ENCODE peak calls at places on chromosomes 2 and 18, in ten cellular contexts. A is gastrocnemius medialis, G is testis, N is sigmoid colon, W is Peyer's patch, H is esophagus muscularis mucosa, R is upper lobe of left lung, M is transverse colon, F is breast epithelium, O is lower leg skin. E is an unnamed sample.
A peak's percentile ranks its signal among the peaks of the same experiment; 100 is the strongest.

GRCh38 chr2:199907008-199907714 is 3.9 kb upstream of the C2orf69 start:
- DNase-seq in A (no peak), G (no peak), N (no peak), W (no peak), H (no peak), R (no peak), M (no peak), F (no peak), O (no peak), E (no peak)

GRCh38 chr2:27737676-27738348 is 33.7 kb upstream of the MRPL33 start:
- DNase-seq in A (no peak), G (no peak), N (no peak), W (peak; percentile 65), H (no peak), R (no peak), M (no peak), F (no peak), O (no peak), E (peak; percentile 42)

GRCh38 chr2:19569300-19569791 is 210.9 kb upstream of the OSR1 start:
- DNase-seq in A (no peak), G (no peak), N (no peak), W (no peak), H (no peak), R (no peak), M (no peak), F (no peak), O (no peak), E (no peak)

GRCh38 chr2:213150315-213150951 is 979 bp downstream of the IKZF2 start:
- DNase-seq in A (no peak), G (peak; percentile 37), N (no peak), W (no peak), H (no peak), R (no peak), M (peak; percentile 13), F (no peak), O (no peak), E (peak; percentile 30)

GRCh38 chr2:182917924-182918323 is 51.5 kb upstream of the FRZB start:
- DNase-seq in A (no peak), G (no peak), N (no peak), W (no peak), H (no peak), R (no peak), M (no peak), F (no peak), O (no peak), E (no peak)

GRCh38 chr2:101830146-101830545 is 132.6 kb downstream of the MAP4K4 start:
- DNase-seq in A (no peak), G (no peak), N (no peak), W (no peak), H (no peak), R (no peak), M (no peak), F (no peak), O (no peak), E (no peak)

GRCh38 chr18:51235011-51235789 is 37.7 kb upstream of the MEX3C start:
- DNase-seq in A (no peak), G (no peak), N (no peak), W (no peak), H (no peak), R (no peak), M (no peak), F (no peak), O (no peak), E (no peak)

GRCh38 chr2:714005-714741 is 37.0 kb upstream of the TMEM18 start:
- DNase-seq in A (no peak), G (peak; percentile 85), N (no peak), W (peak; percentile 79), H (no peak), R (no peak), M (peak; percentile 70), F (peak; percentile 55), O (no peak), E (peak; percentile 69)

GRCh38 chr2:73297151-73297559 is 3.8 kb upstream of the EGR4 start:
- DNase-seq in A (no peak), G (no peak), N (no peak), W (no peak), H (no peak), R (no peak), M (no peak), F (no peak), O (no peak), E (no peak)

GRCh38 chr2:73301636-73302035 is 8.3 kb upstream of the EGR4 start:
- DNase-seq in A (no peak), G (no peak), N (no peak), W (no peak), H (no peak), R (no peak), M (no peak), F (no peak), O (no peak), E (no peak)

GRCh38 chr2:73297586-73297985 is 4.2 kb upstream of the EGR4 start:
- DNase-seq in A (no peak), G (no peak), N (no peak), W (no peak), H (no peak), R (no peak), M (no peak), F (no peak), O (no peak), E (no peak)

GRCh38 chr2:73295751-73296400 is 2.5 kb upstream of the EGR4 start:
- DNase-seq in A (no peak), G (peak; percentile 37), N (no peak), W (no peak), H (no peak), R (peak; percentile 22), M (no peak), F (no peak), O (no peak), E (no peak)

GRCh38 chr2:73300926-73301325 is 7.6 kb upstream of the EGR4 start:
- DNase-seq in A (no peak), G (no peak), N (no peak), W (no peak), H (no peak), R (no peak), M (no peak), F (no peak), O (no peak), E (no peak)
- TF ChIP-seq POLR2A in A (no peak), G (no peak), N (no peak), W (no peak), H (no peak), R (no peak), M (no peak), F (no peak), O (no peak), E (no peak)

GRCh38 chr18:4510709-4511108 is 55.6 kb upstream of the DLGAP1 start:
- DNase-seq in A (no peak), G (no peak), N (no peak), W (no peak), H (peak; percentile 95), R (no peak), M (no peak), F (no peak), O (no peak), E (no peak)
- TF ChIP-seq CTCF in A (no peak), G (no peak), N (no peak), W (no peak), H (no peak), R (no peak), M (no peak), F (no peak), O (no peak), E (no peak)

GRCh38 chr2:200964498-200964897 is 1.0 kb upstream of the ORC2 start:
- DNase-seq in A (no peak), G (no peak), N (no peak), W (no peak), H (no peak), R (no peak), M (no peak), F (no peak), O (no peak), E (no peak)

GRCh38 chr2:200962821-200963128 is 685 bp downstream of the ORC2 start:
- DNase-seq in A (no peak), G (no peak), N (no peak), W (no peak), H (no peak), R (no peak), M (no peak), F (no peak), O (no peak), E (peak; percentile 43)

GRCh38 chr2:200968162-200968561 is 4.7 kb upstream of the ORC2 start:
- DNase-seq in A (no peak), G (no peak), N (no peak), W (peak; percentile 73), H (no peak), R (no peak), M (peak; percentile 23), F (no peak), O (no peak), E (no peak)

GRCh38 chr2:200966770-200967169 is 3.3 kb upstream of the ORC2 start:
- DNase-seq in A (no peak), G (no peak), N (no peak), W (no peak), H (no peak), R (no peak), M (no peak), F (no peak), O (no peak), E (no peak)

DNA sequence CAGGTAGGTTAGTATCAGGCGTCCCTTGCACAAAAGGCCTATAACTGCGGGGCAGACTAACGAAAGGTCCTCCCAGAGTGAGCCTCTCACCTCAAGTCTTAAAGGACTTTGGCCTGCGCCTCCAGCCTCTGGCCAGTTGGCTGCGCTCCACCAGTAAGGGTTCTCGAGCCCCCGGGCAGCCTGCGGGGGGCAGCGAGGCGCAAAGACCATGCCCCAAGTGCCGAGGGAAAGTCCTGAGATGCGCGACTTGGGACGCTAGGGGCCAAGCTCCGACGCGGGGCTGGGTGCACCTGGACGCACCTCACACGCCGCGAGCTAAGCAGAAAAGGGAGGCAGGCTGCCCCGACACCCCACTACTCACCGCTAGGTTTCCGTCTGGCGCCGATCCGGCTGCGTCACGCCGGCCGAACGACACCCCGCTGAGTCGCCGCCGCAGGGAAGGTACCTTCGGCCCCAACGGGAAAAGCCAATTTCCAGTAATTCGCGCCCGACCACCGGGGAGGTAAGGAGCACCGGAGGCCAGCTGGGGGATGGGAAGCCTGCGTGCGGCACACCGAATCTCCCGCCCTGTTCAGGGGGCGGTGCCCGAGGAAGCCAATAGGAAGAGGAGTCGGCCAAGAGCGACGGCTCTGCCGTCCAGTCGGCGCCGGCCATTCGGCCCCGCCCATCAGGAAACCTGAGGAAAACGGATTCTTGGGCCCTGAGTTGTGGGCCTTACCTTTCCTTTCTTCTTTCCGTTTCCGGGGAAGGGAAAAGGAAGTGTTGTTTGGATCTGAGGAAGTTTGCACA is at the start of gene ORC2:
- DNase-seq in A (peak; percentile 95), G (peak; percentile 97), N (peak; percentile 97), W (peak; percentile 98), H (peak; percentile 97), R (peak; percentile 98), M (peak; percentile 96), F (peak; percentile 93), O (peak; percentile 95), E (peak; percentile 96)
- TF ChIP-seq POLR2A in A (no peak), G (no peak), N (no peak), W (peak; percentile 38), H (no peak), R (no peak), M (peak; percentile 50), F (no peak), O (no peak), E (peak; percentile 48)

GRCh38 chr2:45128580-45128997 is 119.3 kb upstream of the SIX2 start:
- DNase-seq in A (peak; percentile 31), G (peak; percentile 85), N (no peak), W (no peak), H (peak; percentile 94), R (no peak), M (no peak), F (no peak), O (no peak), E (peak; percentile 82)

GRCh38 chr2:45125232-45125631 is 116.0 kb upstream of the SIX2 start:
- DNase-seq in A (no peak), G (no peak), N (no peak), W (no peak), H (peak; percentile 60), R (no peak), M (no peak), F (no peak), O (no peak), E (no peak)

GRCh38 chr2:45124456-45124855 is 115.2 kb upstream of the SIX2 start:
- DNase-seq in A (no peak), G (no peak), N (no peak), W (no peak), H (no peak), R (no peak), M (no peak), F (no peak), O (no peak), E (no peak)

GRCh38 chr2:45127891-45128290 is 118.6 kb upstream of the SIX2 start:
- DNase-seq in A (no peak), G (no peak), N (no peak), W (no peak), H (no peak), R (no peak), M (no peak), F (no peak), O (no peak), E (no peak)

DNA sequence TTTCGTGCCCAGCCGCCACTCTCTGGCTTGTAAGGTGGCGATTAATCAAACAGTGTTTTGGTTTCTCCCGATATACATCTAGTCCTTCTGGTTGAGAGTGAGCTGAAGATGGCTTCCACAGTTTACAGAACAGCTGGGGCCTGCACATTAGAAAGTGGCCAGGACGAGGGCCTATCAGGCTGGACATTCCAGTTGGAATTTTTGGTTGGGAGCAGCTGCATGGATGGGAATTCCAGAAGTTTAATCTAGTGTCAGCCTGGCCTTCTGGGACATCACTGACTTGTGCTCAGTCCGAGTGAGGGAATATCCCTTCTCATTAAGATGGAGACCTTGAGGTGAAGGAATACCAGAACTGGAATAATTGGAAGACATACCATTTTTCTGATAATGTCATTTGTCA is 118.1 kb upstream of the SIX2 start:
- DNase-seq in A (no peak), G (no peak), N (no peak), W (no peak), H (no peak), R (no peak), M (no peak), F (no peak), O (no peak), E (no peak)
- TF ChIP-seq CTCF in A (no peak), G (no peak), N (no peak), W (no peak), H (no peak), R (no peak), M (no peak), F (no peak), O (no peak), E (no peak)

E was measured in adrenal gland.